ENCODE peak calls at places on chromosomes 1 and 21, in seven cellular contexts. F, V, A, G, N, J and P are unnamed samples.

GRCh38 chr21:38467911-38468310 is 30.4 kb downstream of the ERG start:
- DNase-seq in F (no peak), N (no peak), A (no peak), V (no peak), J (no peak), G (no peak), P (no peak)

GRCh38 chr1:28518745-28519341 is 13.0 kb downstream of the RCC1 start:
- DNase-seq in V (peak), A (no peak), J (peak), G (no peak), N (no peak), F (no peak), P (no peak)

GRCh38 chr1:209715314-209715713 is 10.7 kb downstream of the HSD11B1 start:
- DNase-seq in F (no peak), N (no peak), G (no peak), A (no peak), J (no peak), V (no peak), P (no peak)

GRCh38 chr1:19949016-19949415 is 25.6 kb upstream of the PLA2G2E start:
- DNase-seq in F (peak), A (peak), J (peak), V (no peak), N (no peak), G (no peak), P (no peak)

GRCh38 chr1:119453021-119453420 is 38.1 kb downstream of the HSD3B2 start:
- DNase-seq in J (no peak), A (no peak), F (no peak), G (no peak), N (no peak), V (no peak), P (no peak)

GRCh38 chr1:116167625-116168276 is 56.6 kb downstream of the MAB21L3 start:
- DNase-seq in N (no peak), V (peak), F (no peak), J (no peak), A (no peak), G (no peak), P (no peak)

GRCh38 chr1:233675893-233676292 is 62.0 kb downstream of the KCNK1 start:
- DNase-seq in F (no peak), G (no peak), J (no peak), N (peak), V (no peak), A (no peak), P (no peak)

GRCh38 chr1:183226361-183226760 is 40.3 kb downstream of the LAMC2 start:
- DNase-seq in F (no peak), J (no peak), V (no peak), G (no peak), A (no peak), N (no peak), P (no peak)

GRCh38 chr1:26730695-26731094 is 34.9 kb downstream of the ARID1A start:
- DNase-seq in N (no peak), G (no peak), J (no peak), V (no peak), F (no peak), A (no peak), P (no peak)

GRCh38 chr1:212286437-212287131 is 1.4 kb downstream of the PPP2R5A start:
- DNase-seq in N (no peak), F (no peak), G (no peak), J (no peak), V (no peak), A (no peak), P (peak)

GRCh38 chr1:17643861-17644703 is 104.6 kb downstream of the ARHGEF10L start:
- DNase-seq in F (no peak), G (no peak), V (no peak), N (no peak), J (no peak), A (no peak), P (no peak)

GRCh38 chr1:31562707-31563360 is 13.5 kb upstream of the TINAGL1 start:
- DNase-seq in F (peak), J (no peak), G (no peak), V (no peak), A (no peak), N (no peak), P (no peak)

GRCh38 chr21:25938673-25939395 is 204.1 kb downstream of the GABPA start:
- DNase-seq in A (no peak), G (no peak), J (no peak), V (no peak), N (no peak), F (no peak), P (no peak)

GRCh38 chr1:50109647-50110075 is 941 bp downstream of the ELAVL4 start:
- DNase-seq in F (no peak), N (no peak), G (no peak), A (no peak), J (no peak), V (no peak), P (no peak)

GRCh38 chr1:180939072-180939705 is 26.5 kb downstream of the KIAA1614 start:
- DNase-seq in G (no peak), J (no peak), F (no peak), A (no peak), V (no peak), N (no peak), P (no peak)

GRCh38 chr1:185045793-185046441 is 559 bp downstream of the RNF2 start:
- DNase-seq in G (peak), V (peak), F (no peak), J (no peak), A (no peak), N (no peak), P (peak)

GRCh38 chr21:27693376-27693775 is 726.5 kb upstream of the ADAMTS5 start:
- DNase-seq in F (no peak), V (no peak), J (no peak), G (no peak), N (no peak), A (no peak), P (no peak)

GRCh38 chr1:212161231-212161781 is 123.9 kb upstream of the PPP2R5A start:
- DNase-seq in N (peak), F (peak), J (no peak), G (no peak), A (no peak), V (peak), P (no peak)

GRCh38 chr1:112954059-112954458 is 1.9 kb downstream of the SLC16A1 start:
- DNase-seq in J (no peak), V (no peak), N (no peak), F (no peak), G (no peak), A (no peak), P (no peak)

GRCh38 chr1:197776348-197777082 is 1.2 kb upstream of the DENND1B start:
- DNase-seq in F (peak), V (no peak), N (no peak), J (no peak), A (no peak), G (no peak), P (no peak)

GRCh38 chr1:212655668-212656440 is 43.8 kb downstream of the BATF3 start:
- DNase-seq in F (peak), N (no peak), J (no peak), G (no peak), V (no peak), A (no peak), P (no peak)

GRCh38 chr1:224513787-224514209 is 79.2 kb upstream of the WDR26 start:
- DNase-seq in V (peak), F (peak), N (no peak), G (peak), J (peak), A (no peak), P (peak)

GRCh38 chr1:204320413-204320812 is 39.3 kb downstream of the PLEKHA6 start:
- DNase-seq in N (no peak), F (no peak), V (peak), J (no peak), A (no peak), G (no peak), P (no peak)

GRCh38 chr1:213231795-213232231 is 180.8 kb downstream of the RPS6KC1 start:
- DNase-seq in J (no peak), V (no peak), G (peak), F (no peak), N (no peak), A (peak), P (no peak)

GRCh38 chr1:184691719-184692324 is 62.8 kb downstream of the EDEM3 start:
- DNase-seq in A (no peak), G (peak), J (peak), F (peak), V (no peak), N (no peak), P (peak)

GRCh38 chr1:157691285-157691920 is 9.2 kb downstream of the FCRL3 start:
- DNase-seq in F (peak), A (no peak), V (peak), J (peak), G (peak), N (no peak), P (peak)

GRCh38 chr1:197471248-197472035 is 203.4 kb downstream of the CRB1 start:
- DNase-seq in F (no peak), V (no peak), G (peak), N (no peak), A (no peak), J (no peak), P (no peak)

GRCh38 chr1:225426395-225427248 is 1.2 kb downstream of the LBR start:
- DNase-seq in J (no peak), A (no peak), G (peak), F (no peak), N (no peak), V (peak), P (no peak)

GRCh38 chr1:39089811-39090519 is 63.8 kb downstream of the NDUFS5 start:
- DNase-seq in A (no peak), V (no peak), F (no peak), N (no peak), G (no peak), J (no peak), P (no peak)

GRCh38 chr21:17045214-17045835 is 467.5 kb upstream of the CXADR start:
- DNase-seq in A (no peak), F (no peak), J (no peak), N (no peak), G (peak), V (no peak), P (no peak)

GRCh38 chr1:55539652-55540512 is 324.7 kb upstream of the USP24 start:
- DNase-seq in V (no peak), J (no peak), G (no peak), A (no peak), F (no peak), N (no peak), P (no peak)

GRCh38 chr1:45668526-45668925 is 17.8 kb downstream of the GPBP1L1 start:
- DNase-seq in N (no peak), G (no peak), J (no peak), F (no peak), A (no peak), V (no peak), P (no peak)

GRCh38 chr1:110002695-110003094 is 18.1 kb downstream of the AHCYL1 start:
- DNase-seq in J (no peak), A (no peak), F (no peak), N (no peak), V (no peak), G (no peak), P (no peak)

GRCh38 chr1:110005971-110006370 is 21.4 kb downstream of the AHCYL1 start:
- DNase-seq in N (no peak), G (no peak), F (no peak), V (no peak), A (no peak), J (no peak), P (peak)

GRCh38 chr1:110006516-110006915 is 22.0 kb downstream of the AHCYL1 start:
- DNase-seq in F (no peak), N (no peak), J (no peak), G (no peak), V (no peak), A (no peak), P (no peak)

GRCh38 chr1:110004583-110004982 is 20.0 kb downstream of the AHCYL1 start:
- DNase-seq in F (no peak), G (no peak), A (no peak), J (no peak), N (no peak), V (no peak), P (no peak)

DNA sequence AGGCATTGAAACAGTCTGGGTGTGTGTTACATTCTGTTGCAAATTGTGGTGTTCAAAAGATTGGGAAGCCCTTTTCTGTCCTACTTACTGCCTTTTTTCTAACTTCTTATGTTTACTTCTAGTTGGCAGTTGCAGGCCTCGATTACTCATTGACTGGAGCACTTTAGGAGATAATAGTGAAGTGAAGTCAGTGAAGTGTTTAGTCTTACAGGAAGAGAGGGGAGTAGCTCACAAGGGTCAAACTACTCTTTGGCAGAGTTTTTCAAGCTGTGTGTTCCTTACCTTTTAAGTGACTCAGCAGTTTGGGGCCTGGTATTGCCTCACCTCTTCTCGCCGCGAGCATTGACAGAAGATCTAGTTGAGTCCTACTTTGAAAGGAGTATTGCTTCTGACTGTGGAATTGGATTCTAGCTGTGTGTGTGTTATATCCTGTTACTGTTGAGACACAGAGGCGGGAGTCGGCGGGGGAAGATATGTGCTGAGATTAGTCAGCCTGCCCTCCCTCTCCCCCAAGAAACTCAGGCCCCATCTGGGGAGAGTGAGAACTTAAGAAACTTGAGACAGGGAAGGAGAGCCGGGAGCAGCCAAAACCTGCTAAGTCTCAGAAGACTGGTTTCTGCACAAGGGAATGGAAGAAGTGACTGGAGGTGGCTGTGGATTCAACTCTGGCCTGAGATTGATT is 19.3 kb downstream of the AHCYL1 start:
- DNase-seq in A (no peak), F (peak), N (peak), J (peak), V (peak), G (no peak), P (no peak)
- TF ChIP-seq JUND in A (no peak), F (peak), N (no peak), J (no peak), V (peak), G (no peak), P (no peak)

GRCh38 chr1:215569987-215570824 is 3.1 kb downstream of the KCTD3 start:
- DNase-seq in V (no peak), G (peak), J (no peak), F (no peak), A (no peak), N (no peak), P (no peak)

GRCh38 chr1:215566556-215567490 is at the start of gene KCTD3:
- DNase-seq in F (no peak), J (peak), N (no peak), G (peak), A (no peak), V (peak), P (peak)

GRCh38 chr1:215567491-215568286 is 585 bp downstream of the KCTD3 start:
- DNase-seq in A (no peak), F (no peak), G (peak), V (peak), N (no peak), J (peak), P (peak)

DNA sequence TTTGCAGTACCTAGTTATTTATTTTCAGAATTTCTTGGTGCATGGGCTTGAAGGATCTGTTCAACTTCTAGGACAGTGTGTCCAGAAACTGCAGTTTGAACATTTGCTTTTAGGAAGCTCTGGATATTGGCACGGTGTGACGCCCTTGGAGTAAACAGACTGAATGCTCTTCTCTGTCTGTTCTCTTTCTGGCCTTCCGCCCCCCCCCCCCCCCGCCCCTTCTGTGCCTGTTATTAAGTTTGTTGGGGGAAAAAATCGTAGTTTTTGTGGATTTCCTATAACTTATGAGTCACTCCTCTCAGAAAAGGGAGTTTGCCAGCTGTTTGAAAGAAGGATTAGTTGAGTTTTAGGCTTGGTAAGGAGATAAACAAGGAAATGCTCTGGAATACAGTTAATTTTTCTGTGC is 1.2 kb downstream of the KCTD3 start:
- DNase-seq in F (no peak), V (peak), A (no peak), J (no peak), N (no peak), G (peak), P (peak)
- TF ChIP-seq JUND in F (no peak), V (no peak), A (no peak), J (no peak), N (no peak), G (peak), P (no peak)

DNA sequence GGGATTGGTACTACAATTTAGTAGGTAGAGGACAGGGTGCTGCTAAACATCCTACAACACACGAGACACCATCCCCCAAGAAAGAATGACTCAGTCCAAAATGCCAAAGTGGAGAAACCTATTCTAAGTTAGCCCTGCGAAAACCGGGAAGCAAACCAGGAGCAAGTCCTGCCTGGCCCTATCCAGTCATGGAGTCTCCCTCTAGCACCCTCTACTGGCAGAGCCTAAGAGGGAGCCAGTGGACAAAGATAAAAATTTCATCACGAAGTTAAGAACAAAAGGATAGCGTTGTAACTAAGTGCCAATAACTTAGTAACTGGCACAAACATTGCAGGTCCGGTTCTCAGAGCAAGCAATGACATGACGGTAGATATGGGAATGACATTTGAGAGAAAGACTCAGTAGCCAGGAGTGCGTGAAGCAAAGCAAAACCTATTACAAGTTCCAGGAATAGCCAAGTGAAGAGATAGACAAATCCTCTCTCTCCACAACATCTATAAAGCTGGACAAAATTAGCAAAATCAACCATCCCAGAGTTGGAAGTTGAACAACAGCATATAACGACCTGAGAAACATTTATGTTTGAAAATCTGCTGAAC is 383.5 kb downstream of the OMA1 start:
- DNase-seq in J (peak), F (peak), V (peak), G (peak), A (peak), N (no peak), P (peak)
- TF ChIP-seq JUND in J (no peak), F (no peak), V (no peak), G (no peak), A (no peak), N (no peak), P (no peak)

DNA sequence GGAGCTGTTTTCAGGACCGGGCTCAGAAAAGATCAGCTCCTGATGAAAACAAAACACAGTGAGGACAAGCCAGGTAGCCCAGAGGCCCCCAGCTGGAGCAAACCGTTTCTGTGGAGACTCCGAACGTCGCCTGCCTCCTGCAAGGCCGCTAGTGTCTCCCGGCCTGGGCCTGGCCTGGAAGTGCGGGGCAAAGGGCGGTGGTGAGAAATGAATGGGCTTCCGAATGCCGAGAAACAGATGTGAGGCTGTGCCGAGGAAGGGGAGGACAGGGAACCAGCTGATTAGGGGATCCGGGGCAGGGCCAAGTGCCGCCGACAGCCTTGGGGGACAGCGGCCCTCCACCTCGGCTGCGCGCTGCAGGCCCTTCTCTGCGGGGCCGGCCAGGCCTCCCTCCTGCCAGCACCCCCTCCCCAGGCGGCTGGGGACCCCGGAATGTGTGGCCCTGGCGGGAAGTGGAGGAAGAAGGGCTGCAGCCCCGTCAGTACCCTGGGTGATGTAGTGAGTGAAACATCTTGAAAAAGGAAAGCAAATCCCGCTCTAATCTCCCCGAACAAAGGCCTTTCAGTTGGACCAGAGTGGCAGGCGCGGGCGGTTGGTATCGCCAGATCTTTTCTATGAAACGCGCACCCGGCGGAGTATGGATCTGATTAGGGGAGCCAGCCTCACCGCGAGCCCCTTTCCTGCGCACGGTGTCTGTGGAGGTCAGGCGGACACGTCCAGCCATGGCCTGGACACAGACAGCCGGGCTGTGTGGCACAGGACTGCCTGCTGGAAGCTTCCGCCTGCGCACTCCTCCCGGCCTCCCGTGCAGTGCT is 52.6 kb downstream of the PRDM16 start:
- DNase-seq in V (no peak), F (no peak), A (no peak), G (no peak), J (no peak), N (no peak), P (no peak)
- TF ChIP-seq JUND in V (no peak), F (no peak), A (no peak), G (no peak), J (no peak), N (no peak), P (no peak)

DNA sequence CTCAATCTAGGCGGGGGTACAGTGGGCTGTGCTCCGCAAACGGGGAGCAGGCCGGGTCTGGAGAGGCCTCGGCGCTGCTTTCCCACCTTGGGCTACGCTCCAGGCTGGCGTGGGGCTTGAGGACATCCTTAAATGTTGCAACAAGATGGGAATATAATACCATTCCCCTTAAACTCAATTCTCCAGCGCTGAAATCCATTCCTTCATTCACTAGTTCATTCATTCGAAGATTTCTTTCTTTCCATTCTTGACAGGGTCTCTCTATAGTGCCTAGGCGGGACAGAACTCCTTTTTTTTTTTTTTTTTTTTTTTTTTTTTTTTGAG is 261 bp upstream of the DPM3 start:
- DNase-seq in J (no peak), F (no peak), A (no peak), V (no peak), G (no peak), N (no peak), P (no peak)
- TF ChIP-seq JUND in J (no peak), F (no peak), A (no peak), V (no peak), G (no peak), N (no peak), P (no peak)

GRCh38 chr21:29075706-29076447 is 2.4 kb upstream of the CCT8 start:
- DNase-seq in A (no peak), F (peak), V (no peak), G (no peak), J (no peak), N (no peak), P (no peak)

GRCh38 chr21:29073222-29074006 is at the start of gene CCT8:
- DNase-seq in A (peak), N (peak), G (peak), V (peak), J (peak), F (peak), P (peak)

GRCh38 chr21:29074007-29074376 is 544 bp upstream of the CCT8 start:
- DNase-seq in F (no peak), G (no peak), V (no peak), N (no peak), J (no peak), A (no peak), P (no peak)

GRCh38 chr21:29074783-29075182 is 1.3 kb upstream of the CCT8 start:
- DNase-seq in J (no peak), V (no peak), G (no peak), A (no peak), N (no peak), F (no peak), P (no peak)

GRCh38 chr21:29072873-29073221 is 601 bp downstream of the CCT8 start:
- DNase-seq in V (peak), F (no peak), J (peak), N (no peak), A (no peak), G (peak), P (no peak)
- TF ChIP-seq JUND in V (no peak), F (no peak), J (no peak), N (no peak), A (no peak), G (no peak), P (no peak)